ENCODE peak calls at places on chromosomes 16 and 17, in ten cellular contexts. One of them, this sample, is unnamed.

GRCh38 chr16:29700253-29700987 is 21.4 kb downstream of the QPRT start:
- DNase-seq in tibial nerve: peak; percentile 38
- DNase-seq in adrenal gland: peak; percentile 75
- DNase-seq in HCT116: peak; percentile 84
- DNase-seq in A549: peak; percentile 92
- DNase-seq in uterus: peak; percentile 63
- DNase-seq in Peyer's patch: peak; percentile 58
- DNase-seq in prostate gland: peak; percentile 78
- DNase-seq in IMR-90: peak; percentile 87
- DNase-seq in body of pancreas: peak; percentile 80
- DNase-seq in this sample: peak; percentile 80

GRCh38 chr16:17578921-17579876 is 108.4 kb upstream of the XYLT1 start:
- DNase-seq in prostate gland: peak; percentile 53
- DNase-seq in tibial nerve: peak; percentile 96
- DNase-seq in IMR-90: peak; percentile 86
- DNase-seq in Peyer's patch: peak; percentile 65
- DNase-seq in A549: peak; percentile 50
- DNase-seq in uterus: peak; percentile 20
- DNase-seq in body of pancreas: peak; percentile 75
- DNase-seq in adrenal gland: peak; percentile 63
- DNase-seq in HCT116: peak; percentile 59
- DNase-seq in this sample: peak; percentile 50

GRCh38 chr17:28467456-28468025 is 5.9 kb upstream of the SLC13A2 start:
- DNase-seq in adrenal gland: no peak
- DNase-seq in uterus: no peak
- DNase-seq in tibial nerve: no peak
- DNase-seq in A549: no peak
- DNase-seq in body of pancreas: no peak
- DNase-seq in Peyer's patch: no peak
- DNase-seq in IMR-90: peak; percentile 33
- DNase-seq in HCT116: no peak
- DNase-seq in prostate gland: no peak
- DNase-seq in this sample: no peak

GRCh38 chr16:25161753-25162152 is 50.2 kb downstream of the LCMT1 start:
- DNase-seq in tibial nerve: no peak
- DNase-seq in IMR-90: no peak
- DNase-seq in HCT116: no peak
- DNase-seq in body of pancreas: no peak
- DNase-seq in A549: no peak
- DNase-seq in Peyer's patch: no peak
- DNase-seq in prostate gland: no peak
- DNase-seq in adrenal gland: no peak
- DNase-seq in uterus: no peak
- DNase-seq in this sample: no peak

GRCh38 chr16:11032922-11033291 is 88.5 kb downstream of the CLEC16A start:
- DNase-seq in Peyer's patch: no peak
- DNase-seq in body of pancreas: peak; percentile 37
- DNase-seq in tibial nerve: peak; percentile 73
- DNase-seq in adrenal gland: no peak
- DNase-seq in IMR-90: peak; percentile 80
- DNase-seq in uterus: peak; percentile 78
- DNase-seq in HCT116: no peak
- DNase-seq in A549: no peak
- DNase-seq in prostate gland: no peak
- DNase-seq in this sample: no peak

GRCh38 chr17:2084129-2084765 is 29.3 kb downstream of the HIC1 start:
- DNase-seq in uterus: peak; percentile 76
- DNase-seq in tibial nerve: peak; percentile 72
- DNase-seq in adrenal gland: no peak
- DNase-seq in body of pancreas: no peak
- DNase-seq in prostate gland: no peak
- DNase-seq in HCT116: no peak
- DNase-seq in A549: peak; percentile 71
- DNase-seq in IMR-90: peak; percentile 53
- DNase-seq in Peyer's patch: no peak
- DNase-seq in this sample: no peak

GRCh38 chr17:68749742-68750562 is 148.8 kb upstream of the FAM20A start:
- DNase-seq in Peyer's patch: no peak
- DNase-seq in tibial nerve: no peak
- DNase-seq in HCT116: no peak
- DNase-seq in A549: no peak
- DNase-seq in IMR-90: no peak
- DNase-seq in adrenal gland: no peak
- DNase-seq in uterus: no peak
- DNase-seq in body of pancreas: no peak
- DNase-seq in prostate gland: no peak
- DNase-seq in this sample: no peak

GRCh38 chr17:34756670-34757021 is 177.3 kb downstream of the TMEM132E start:
- DNase-seq in IMR-90: no peak
- DNase-seq in adrenal gland: peak; percentile 74
- DNase-seq in prostate gland: no peak
- DNase-seq in HCT116: no peak
- DNase-seq in Peyer's patch: no peak
- DNase-seq in body of pancreas: no peak
- DNase-seq in A549: no peak
- DNase-seq in tibial nerve: no peak
- DNase-seq in uterus: no peak
- DNase-seq in this sample: peak; percentile 23

GRCh38 chr17:64331946-64332493 is 58.6 kb downstream of the PECAM1 start:
- DNase-seq in uterus: no peak
- DNase-seq in HCT116: no peak
- DNase-seq in body of pancreas: peak; percentile 72
- DNase-seq in Peyer's patch: no peak
- DNase-seq in A549: no peak
- DNase-seq in prostate gland: no peak
- DNase-seq in tibial nerve: peak; percentile 44
- DNase-seq in IMR-90: no peak
- DNase-seq in adrenal gland: no peak
- DNase-seq in this sample: peak; percentile 77

GRCh38 chr17:64336760-64337413 is 53.8 kb downstream of the PECAM1 start:
- DNase-seq in adrenal gland: no peak
- DNase-seq in body of pancreas: no peak
- DNase-seq in uterus: no peak
- DNase-seq in prostate gland: no peak
- DNase-seq in Peyer's patch: no peak
- DNase-seq in tibial nerve: no peak
- DNase-seq in IMR-90: no peak
- DNase-seq in A549: no peak
- DNase-seq in HCT116: no peak
- DNase-seq in this sample: no peak

GRCh38 chr17:64332502-64332901 is 58.2 kb downstream of the PECAM1 start:
- DNase-seq in IMR-90: no peak
- DNase-seq in prostate gland: no peak
- DNase-seq in HCT116: no peak
- DNase-seq in adrenal gland: no peak
- DNase-seq in A549: no peak
- DNase-seq in uterus: no peak
- DNase-seq in Peyer's patch: no peak
- DNase-seq in tibial nerve: no peak
- DNase-seq in body of pancreas: no peak
- DNase-seq in this sample: no peak

GRCh38 chr17:64331366-64331765 is 59.3 kb downstream of the PECAM1 start:
- DNase-seq in A549: no peak
- DNase-seq in prostate gland: no peak
- DNase-seq in tibial nerve: no peak
- DNase-seq in Peyer's patch: no peak
- DNase-seq in body of pancreas: peak; percentile 23
- DNase-seq in HCT116: no peak
- DNase-seq in adrenal gland: no peak
- DNase-seq in uterus: no peak
- DNase-seq in IMR-90: no peak
- DNase-seq in this sample: peak; percentile 71

DNA sequence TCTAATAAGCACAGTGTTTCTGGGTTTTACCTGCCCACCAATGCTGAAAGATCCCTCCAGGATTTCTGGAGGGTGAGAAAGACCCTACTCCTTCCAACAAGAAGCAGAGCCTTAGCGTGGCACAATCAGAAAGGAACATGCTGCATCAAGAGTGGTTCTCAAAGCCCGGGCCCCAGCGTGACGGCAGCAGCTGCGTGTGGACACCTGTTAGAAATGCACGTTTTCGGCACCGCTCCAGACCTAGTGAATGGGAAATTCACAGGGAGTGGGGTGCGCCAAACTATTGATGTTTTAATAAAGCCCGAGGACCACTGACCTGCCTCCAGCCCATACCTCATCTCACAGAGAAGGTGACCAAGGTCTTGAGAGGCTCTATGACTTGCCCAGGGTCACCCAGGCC is 55.8 kb downstream of the PECAM1 start:
- DNase-seq in IMR-90: no peak
- DNase-seq in HCT116: no peak
- DNase-seq in Peyer's patch: no peak
- DNase-seq in uterus: no peak
- DNase-seq in prostate gland: no peak
- DNase-seq in A549: no peak
- DNase-seq in body of pancreas: no peak
- DNase-seq in tibial nerve: no peak
- DNase-seq in adrenal gland: no peak
- DNase-seq in this sample: no peak
- H3K27ac ChIP-seq in IMR-90: no peak overlapping the region
- H3K27ac ChIP-seq in HCT116: no peak overlapping the region
- H3K27ac ChIP-seq in Peyer's patch: no peak overlapping the region
- H3K27ac ChIP-seq in uterus: peak overlapping the region; percentile 76
- H3K27ac ChIP-seq in prostate gland: no peak overlapping the region
- H3K27ac ChIP-seq in A549: no peak overlapping the region
- H3K27ac ChIP-seq in body of pancreas: no peak overlapping the region
- H3K27ac ChIP-seq in tibial nerve: no peak overlapping the region
- H3K27ac ChIP-seq in adrenal gland: no peak overlapping the region
- H3K27ac ChIP-seq in this sample: no peak overlapping the region

DNA sequence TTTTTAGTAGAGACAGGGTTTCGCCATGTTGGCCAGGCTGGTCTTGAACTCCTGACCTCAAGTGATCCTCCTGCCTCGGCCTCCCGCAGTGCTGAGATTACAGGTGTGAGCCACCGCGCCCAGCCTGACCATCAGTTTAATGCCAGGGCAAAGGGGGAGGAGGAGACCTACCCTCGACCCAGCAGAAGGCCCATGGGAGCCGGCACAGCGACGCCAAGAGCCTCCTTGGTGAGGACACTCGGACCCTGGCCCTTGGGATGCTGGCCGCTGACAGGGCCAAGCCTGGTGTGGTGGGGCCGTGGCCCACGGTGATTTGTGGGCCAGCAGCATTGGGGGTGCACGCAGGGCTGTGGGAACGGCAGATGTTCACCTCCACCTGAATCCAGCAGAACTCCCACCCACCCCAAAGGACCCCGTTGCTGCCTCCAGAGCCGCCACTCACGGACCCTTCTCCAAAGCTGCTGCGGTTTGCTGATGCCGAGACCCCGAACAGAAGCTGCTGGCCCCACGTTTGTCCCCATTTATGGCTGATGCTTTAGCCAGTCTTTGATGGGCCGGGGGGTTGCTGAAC is 20.0 kb downstream of the UTS2R start:
- DNase-seq in HCT116: no peak
- DNase-seq in IMR-90: no peak
- DNase-seq in A549: no peak
- DNase-seq in uterus: no peak
- DNase-seq in Peyer's patch: no peak
- DNase-seq in tibial nerve: no peak
- DNase-seq in adrenal gland: no peak
- DNase-seq in body of pancreas: no peak
- DNase-seq in prostate gland: no peak
- DNase-seq in this sample: no peak
- TF ChIP-seq POLR2A in HCT116: no peak
- TF ChIP-seq POLR2A in IMR-90: no peak
- TF ChIP-seq POLR2A in A549: no peak
- TF ChIP-seq POLR2A in uterus: no peak
- TF ChIP-seq POLR2A in Peyer's patch: no peak
- TF ChIP-seq POLR2A in tibial nerve: no peak
- TF ChIP-seq POLR2A in adrenal gland: no peak
- TF ChIP-seq POLR2A in body of pancreas: no peak
- TF ChIP-seq POLR2A in prostate gland: no peak
- TF ChIP-seq POLR2A in this sample: no peak

GRCh38 chr17:82679586-82680465 is 18.7 kb downstream of the RAB40B start:
- DNase-seq in adrenal gland: no peak
- DNase-seq in Peyer's patch: no peak
- DNase-seq in uterus: no peak
- DNase-seq in IMR-90: no peak
- DNase-seq in prostate gland: no peak
- DNase-seq in A549: no peak
- DNase-seq in HCT116: no peak
- DNase-seq in body of pancreas: no peak
- DNase-seq in tibial nerve: no peak
- DNase-seq in this sample: no peak

GRCh38 chr17:82678265-82678891 is 20.1 kb downstream of the RAB40B start:
- DNase-seq in body of pancreas: no peak
- DNase-seq in uterus: no peak
- DNase-seq in Peyer's patch: no peak
- DNase-seq in adrenal gland: no peak
- DNase-seq in HCT116: no peak
- DNase-seq in prostate gland: no peak
- DNase-seq in IMR-90: no peak
- DNase-seq in tibial nerve: no peak
- DNase-seq in A549: no peak
- DNase-seq in this sample: no peak

GRCh38 chr17:82674656-82675475 is 23.6 kb downstream of the RAB40B start:
- DNase-seq in body of pancreas: no peak
- DNase-seq in HCT116: no peak
- DNase-seq in adrenal gland: no peak
- DNase-seq in Peyer's patch: no peak
- DNase-seq in A549: no peak
- DNase-seq in tibial nerve: no peak
- DNase-seq in prostate gland: no peak
- DNase-seq in uterus: no peak
- DNase-seq in IMR-90: no peak
- DNase-seq in this sample: no peak

GRCh38 chr17:82675476-82676245 is 22.8 kb downstream of the RAB40B start:
- DNase-seq in adrenal gland: no peak
- DNase-seq in tibial nerve: no peak
- DNase-seq in IMR-90: no peak
- DNase-seq in prostate gland: no peak
- DNase-seq in HCT116: no peak
- DNase-seq in Peyer's patch: no peak
- DNase-seq in uterus: no peak
- DNase-seq in body of pancreas: no peak
- DNase-seq in A549: no peak
- DNase-seq in this sample: peak; percentile 16

DNA sequence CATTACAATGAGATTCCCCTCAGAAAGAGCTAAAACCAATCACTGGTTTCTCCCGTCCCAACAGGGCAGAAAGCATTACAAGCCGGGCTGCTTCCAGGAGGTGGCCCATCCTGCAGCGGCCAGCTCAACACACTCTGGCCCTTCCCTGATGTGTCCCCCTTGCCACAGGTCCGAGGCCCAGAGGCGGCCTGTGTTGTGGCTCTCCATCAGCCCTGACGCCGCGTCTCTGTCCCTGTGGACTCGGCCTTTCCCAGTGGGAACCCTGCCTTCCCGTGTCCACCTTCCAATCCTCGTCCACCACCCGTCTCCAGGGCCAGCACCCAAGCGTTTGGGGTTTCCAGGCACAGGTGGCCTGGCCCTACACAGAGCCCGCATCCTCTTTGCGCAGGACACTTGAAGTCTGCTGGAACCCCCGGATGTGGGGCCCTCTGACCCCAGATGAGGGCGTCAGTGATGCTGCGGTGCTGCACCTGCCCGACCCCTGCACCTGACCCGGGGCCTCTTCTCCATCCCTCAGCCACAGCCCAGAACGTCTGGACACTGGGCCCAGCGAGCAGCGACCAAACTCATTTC is 21.1 kb downstream of the RAB40B start:
- DNase-seq in Peyer's patch: no peak
- DNase-seq in tibial nerve: no peak
- DNase-seq in adrenal gland: no peak
- DNase-seq in IMR-90: no peak
- DNase-seq in uterus: no peak
- DNase-seq in HCT116: no peak
- DNase-seq in prostate gland: no peak
- DNase-seq in A549: no peak
- DNase-seq in body of pancreas: no peak
- DNase-seq in this sample: no peak
- H3K27ac ChIP-seq in Peyer's patch: no peak overlapping the region
- H3K27ac ChIP-seq in tibial nerve: no peak overlapping the region
- H3K27ac ChIP-seq in adrenal gland: no peak overlapping the region
- H3K27ac ChIP-seq in IMR-90: no peak overlapping the region
- H3K27ac ChIP-seq in uterus: no peak overlapping the region
- H3K27ac ChIP-seq in HCT116: no peak overlapping the region
- H3K27ac ChIP-seq in prostate gland: no peak overlapping the region
- H3K27ac ChIP-seq in A549: no peak overlapping the region
- H3K27ac ChIP-seq in body of pancreas: no peak overlapping the region
- H3K27ac ChIP-seq in this sample: no peak overlapping the region

GRCh38 chr17:63622571-63623390 is 564 bp downstream of the MAP3K3 start:
- DNase-seq in HCT116: no peak
- DNase-seq in tibial nerve: peak; percentile 37
- DNase-seq in adrenal gland: peak; percentile 73
- DNase-seq in prostate gland: peak; percentile 49
- DNase-seq in body of pancreas: peak; percentile 78
- DNase-seq in A549: peak; percentile 65
- DNase-seq in uterus: peak; percentile 62
- DNase-seq in IMR-90: peak; percentile 60
- DNase-seq in Peyer's patch: peak; percentile 46
- DNase-seq in this sample: peak; percentile 84

GRCh38 chr17:63621229-63621683 is 961 bp upstream of the MAP3K3 start:
- DNase-seq in body of pancreas: no peak
- DNase-seq in A549: no peak
- DNase-seq in prostate gland: no peak
- DNase-seq in HCT116: no peak
- DNase-seq in IMR-90: no peak
- DNase-seq in adrenal gland: no peak
- DNase-seq in uterus: no peak
- DNase-seq in tibial nerve: no peak
- DNase-seq in Peyer's patch: no peak
- DNase-seq in this sample: no peak

GRCh38 chr17:63626551-63627228 is 4.5 kb downstream of the MAP3K3 start:
- DNase-seq in A549: no peak
- DNase-seq in HCT116: no peak
- DNase-seq in uterus: no peak
- DNase-seq in body of pancreas: no peak
- DNase-seq in Peyer's patch: no peak
- DNase-seq in tibial nerve: no peak
- DNase-seq in adrenal gland: no peak
- DNase-seq in IMR-90: peak; percentile 34
- DNase-seq in prostate gland: no peak
- DNase-seq in this sample: no peak

GRCh38 chr17:63623786-63624185 is 1.6 kb downstream of the MAP3K3 start:
- DNase-seq in uterus: no peak
- DNase-seq in prostate gland: no peak
- DNase-seq in body of pancreas: no peak
- DNase-seq in Peyer's patch: no peak
- DNase-seq in IMR-90: no peak
- DNase-seq in tibial nerve: no peak
- DNase-seq in adrenal gland: no peak
- DNase-seq in HCT116: no peak
- DNase-seq in A549: no peak
- DNase-seq in this sample: no peak

DNA sequence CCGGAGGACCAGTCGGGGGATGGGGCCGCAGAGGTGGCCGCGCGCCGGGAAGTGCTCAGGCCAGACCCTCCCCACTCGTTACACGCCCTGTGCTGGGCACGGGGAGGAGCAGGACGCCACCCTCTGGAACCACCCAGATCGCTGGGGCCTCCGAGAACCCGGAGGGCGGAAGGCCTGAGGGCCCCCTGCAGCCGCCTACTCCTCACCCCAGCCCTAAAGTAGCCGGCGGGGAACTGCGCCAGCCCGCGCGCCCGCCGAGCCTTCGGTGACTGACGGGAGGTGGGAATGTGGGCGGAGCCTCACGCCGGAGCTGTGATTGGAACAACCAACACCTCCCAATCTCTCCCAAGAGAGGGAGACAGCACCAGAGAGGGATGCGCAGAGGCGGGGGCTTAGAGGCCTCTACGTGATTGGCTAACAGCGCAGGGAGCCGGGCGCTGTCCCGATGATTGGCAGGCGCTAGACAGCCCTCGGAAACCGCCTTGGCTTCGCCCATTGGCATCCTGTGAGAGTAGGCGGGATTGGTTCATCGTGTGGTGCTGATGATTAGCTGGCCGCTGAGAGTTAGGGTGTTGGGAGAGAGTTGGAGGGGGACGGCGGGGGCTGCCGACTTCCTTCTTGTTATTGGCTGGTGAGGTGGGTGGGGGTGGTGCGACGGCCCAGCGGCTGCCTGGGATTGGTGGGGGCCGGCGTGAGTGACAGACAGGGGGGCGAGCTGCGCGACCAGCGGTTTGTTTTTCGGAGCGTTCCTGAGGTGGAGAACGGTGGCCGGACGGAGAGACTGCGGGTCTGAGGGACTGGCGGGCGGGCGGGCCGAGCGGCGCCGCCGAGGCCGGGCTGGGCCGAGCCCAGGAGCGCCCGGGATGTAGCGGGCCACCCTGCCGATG is at the start of gene MAP3K3:
- DNase-seq in Peyer's patch: peak; percentile 97
- DNase-seq in IMR-90: peak; percentile 100
- DNase-seq in HCT116: peak; percentile 100
- DNase-seq in tibial nerve: peak; percentile 98
- DNase-seq in body of pancreas: peak; percentile 100
- DNase-seq in prostate gland: peak; percentile 100
- DNase-seq in uterus: peak; percentile 99
- DNase-seq in A549: peak; percentile 100
- DNase-seq in adrenal gland: peak; percentile 98
- DNase-seq in this sample: peak; percentile 100
- TF ChIP-seq POLR2A in Peyer's patch: peak; percentile 63
- TF ChIP-seq POLR2A in IMR-90: peak; percentile 60
- TF ChIP-seq POLR2A in HCT116: peak; percentile 94
- TF ChIP-seq POLR2A in tibial nerve: peak; percentile 81
- TF ChIP-seq POLR2A in body of pancreas: peak; percentile 90
- TF ChIP-seq POLR2A in prostate gland: peak; percentile 86
- TF ChIP-seq POLR2A in uterus: peak; percentile 84
- TF ChIP-seq POLR2A in A549: peak; percentile 90
- TF ChIP-seq POLR2A in adrenal gland: peak; percentile 68
- TF ChIP-seq POLR2A in this sample: peak; percentile 79

This sample was measured in right lobe of liver.